ENCODE peak calls at places on chromosome 4, in four cellular contexts. Z is Peyer's patch, D is right lobe of liver, G is A549. R is an unnamed sample.
A peak's percentile ranks its signal among the peaks of the same experiment; 100 is the strongest.

GRCh38 chr4:80213117-80213815 is 16.0 kb downstream of the PRDM8 start:
- DNase-seq in Z (no peak), D (no peak), G (no peak), R (no peak)

GRCh38 chr4:184348311-184349233 is 125.8 kb downstream of the IRF2 start:
- DNase-seq in D (peak; percentile 77), Z (peak; percentile 81), G (no peak), R (no peak)

GRCh38 chr4:3231431-3231980 is 17.5 kb upstream of the MSANTD1 start:
- DNase-seq in G (no peak), Z (no peak), D (no peak), R (no peak)

GRCh38 chr4:101103381-101104142 is 243.8 kb downstream of the PPP3CA start:
- DNase-seq in G (no peak), D (no peak), Z (no peak), R (no peak)

GRCh38 chr4:152659806-152660205 is 20.0 kb downstream of the TMEM154 start:
- DNase-seq in Z (no peak), D (no peak), G (no peak), R (no peak)

GRCh38 chr4:24328711-24329110 is 255.6 kb downstream of the DHX15 start:
- DNase-seq in D (no peak), G (no peak), Z (no peak), R (no peak)

GRCh38 chr4:39085891-39086290 is 23.9 kb downstream of the KLHL5 start:
- DNase-seq in Z (no peak), G (no peak), D (no peak), R (no peak)

GRCh38 chr4:182916483-182917181 is 554 bp downstream of the DCTD start:
- DNase-seq in D (peak; percentile 52), G (peak; percentile 20), Z (peak; percentile 73), R (no peak)

GRCh38 chr4:70564033-70564432 is 28.0 kb upstream of the AMBN start:
- DNase-seq in G (no peak), Z (no peak), D (no peak), R (no peak)

GRCh38 chr4:91989914-91990313 is 313.9 kb upstream of the GRID2 start:
- DNase-seq in G (no peak), D (no peak), Z (no peak), R (no peak)

GRCh38 chr4:6278801-6279197 is 9.1 kb downstream of the WFS1 start:
- DNase-seq in G (no peak), Z (peak; percentile 62), D (peak; percentile 50), R (no peak)

GRCh38 chr4:26127001-26127400 is 193.8 kb upstream of the RBPJ start:
- DNase-seq in Z (no peak), G (no peak), D (no peak), R (no peak)

GRCh38 chr4:89434364-89434988 is 126.9 kb upstream of the GPRIN3 start:
- DNase-seq in D (no peak), G (peak; percentile 6), Z (no peak), R (no peak)

GRCh38 chr4:128220286-128221235 is 67.1 kb downstream of the PGRMC2 start:
- DNase-seq in G (peak; percentile 18), Z (no peak), D (no peak), R (no peak)

GRCh38 chr4:107693132-107693531 is 26.9 kb downstream of the PAPSS1 start:
- DNase-seq in Z (no peak), D (no peak), G (no peak), R (no peak)

GRCh38 chr4:16253127-16253960 is 27.1 kb upstream of the TAPT1 start:
- DNase-seq in D (no peak), G (peak; percentile 10), Z (no peak), R (no peak)

GRCh38 chr4:47824844-47825243 is 13.0 kb downstream of the CORIN start:
- DNase-seq in D (no peak), G (no peak), Z (no peak), R (no peak)

GRCh38 chr4:129387666-129388065 is 291.7 kb downstream of the C4orf33 start:
- DNase-seq in G (no peak), Z (no peak), D (no peak), R (no peak)

GRCh38 chr4:123706961-123707360 is 310.4 kb downstream of the SPRY1 start:
- DNase-seq in D (no peak), Z (no peak), G (no peak), R (no peak)

GRCh38 chr4:143286733-143287570 is 49.7 kb upstream of the GAB1 start:
- DNase-seq in D (no peak), Z (no peak), G (no peak), R (no peak)

GRCh38 chr4:772776-773175 is 53.2 kb downstream of the CPLX1 start:
- DNase-seq in G (no peak), D (no peak), Z (no peak), R (no peak)

GRCh38 chr4:145481942-145482208 is 222 bp downstream of the SMAD1 start:
- DNase-seq in D (no peak), G (no peak), Z (no peak), R (no peak)

GRCh38 chr4:126957555-126958440 is 675.0 kb upstream of the INTU start:
- DNase-seq in Z (no peak), G (no peak), D (no peak), R (no peak)

GRCh38 chr4:38133711-38134480 is 173.7 kb downstream of the PTTG2 start:
- DNase-seq in G (no peak), Z (no peak), D (peak; percentile 63), R (no peak)

GRCh38 chr4:100938698-100939097 is 408.6 kb downstream of the PPP3CA start:
- DNase-seq in Z (no peak), G (no peak), D (no peak), R (no peak)

GRCh38 chr4:7872264-7872771 is 67.3 kb downstream of the AFAP1 start:
- DNase-seq in G (no peak), Z (no peak), D (no peak), R (no peak)

GRCh38 chr4:121360496-121360895 is 20.3 kb downstream of the QRFPR start:
- DNase-seq in D (no peak), G (no peak), Z (no peak), R (no peak)

GRCh38 chr4:28010543-28011235 is 1150.0 kb downstream of the STIM2 start:
- DNase-seq in D (no peak), G (no peak), Z (no peak), R (no peak)

GRCh38 chr4:104971458-104971857 is 175.2 kb upstream of the TET2 start:
- DNase-seq in G (no peak), D (no peak), Z (no peak), R (no peak)

GRCh38 chr4:5224340-5224739 is 173.1 kb downstream of the STK32B start:
- DNase-seq in G (no peak), D (no peak), Z (no peak), R (no peak)

GRCh38 chr4:128451270-128451905 is 163.8 kb upstream of the PGRMC2 start:
- DNase-seq in G (no peak), Z (no peak), D (no peak), R (no peak)

GRCh38 chr4:54545663-54546424 is 111.9 kb upstream of the KIT start:
- DNase-seq in G (no peak), D (no peak), Z (no peak), R (no peak)

GRCh38 chr4:15851969-15852368 is 73.8 kb downstream of the CD38 start:
- DNase-seq in Z (no peak), D (no peak), G (no peak), R (no peak)

GRCh38 chr4:150236626-150237025 is 158.4 kb downstream of the DCLK2 start:
- DNase-seq in G (no peak), Z (no peak), D (no peak), R (no peak)

GRCh38 chr4:147648656-147649055 is 31.5 kb downstream of the TMEM184C start:
- DNase-seq in D (no peak), Z (no peak), G (no peak), R (no peak)

GRCh38 chr4:186823989-186824388 is 100.3 kb upstream of the FAT1 start:
- DNase-seq in Z (no peak), G (no peak), D (no peak), R (no peak)

GRCh38 chr4:141220271-141220654 is 432 bp upstream of the ZNF330 start:
- DNase-seq in D (no peak), G (no peak), Z (no peak), R (no peak)

DNA sequence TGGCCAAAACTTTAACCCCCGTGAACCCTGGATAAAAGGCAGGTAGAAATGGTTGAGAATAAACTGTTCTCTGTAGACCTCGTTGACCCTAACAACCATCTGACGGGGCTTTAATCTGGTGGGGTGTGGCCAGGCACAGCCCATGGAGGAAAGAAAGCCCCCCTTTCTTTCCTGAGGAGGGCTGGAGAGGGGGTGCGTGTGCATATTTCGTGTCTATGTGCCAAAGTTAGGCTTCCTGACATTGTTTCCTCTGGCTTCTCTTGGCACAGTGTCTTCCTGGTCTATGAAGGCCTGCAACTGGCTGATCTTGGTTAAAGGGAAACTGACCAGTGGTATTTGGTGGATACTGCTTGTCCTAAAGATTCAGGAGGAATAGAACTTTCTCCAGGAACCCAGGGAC is 97.1 kb downstream of the MGST2 start:
- DNase-seq in D (no peak), G (no peak), Z (no peak), R (no peak)
- H3K4me3 ChIP-seq in D (no peak overlapping the region), G (no peak overlapping the region), Z (no peak overlapping the region), R (no peak overlapping the region)

GRCh38 chr4:102823464-102823863 is 3.9 kb downstream of the UBE2D3 start:
- DNase-seq in Z (no peak), G (no peak), D (no peak), R (no peak)
- H3K27ac ChIP-seq in Z (peak overlapping the region; percentile 29), G (no peak overlapping the region), D (no peak overlapping the region), R (no peak overlapping the region)

DNA sequence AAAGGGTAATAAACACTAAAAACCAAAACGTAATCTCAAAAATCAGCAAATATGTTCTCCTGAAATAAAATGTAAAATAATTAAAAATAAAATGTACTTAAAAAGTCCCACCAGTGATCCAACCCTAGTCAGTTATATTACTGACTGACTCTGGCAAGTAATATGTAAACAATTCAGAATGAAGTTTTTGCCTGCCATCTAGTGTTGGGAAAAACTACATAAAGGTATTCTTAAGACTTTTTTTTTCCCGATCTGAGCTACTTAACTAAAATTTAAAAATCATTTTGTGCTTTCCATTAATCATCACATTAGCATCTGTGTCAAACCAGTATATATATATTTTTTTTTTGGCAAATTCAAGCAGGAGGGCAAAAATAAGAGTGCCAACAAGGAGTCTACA is 24.0 kb downstream of the RCHY1 start:
- DNase-seq in Z (no peak), D (no peak), G (no peak), R (no peak)
- TF ChIP-seq CTCF in Z (no peak), D (peak; percentile 30), G (peak; percentile 46), R (peak; percentile 35)

GRCh38 chr4:153785830-153786721 is 2.8 kb downstream of the SFRP2 start:
- DNase-seq in D (no peak), G (no peak), Z (no peak), R (no peak)

GRCh38 chr4:153788064-153788418 is 842 bp downstream of the SFRP2 start:
- DNase-seq in D (peak; percentile 20), G (no peak), Z (no peak), R (no peak)

GRCh38 chr4:153789741-153790651 is 1.1 kb upstream of the SFRP2 start:
- DNase-seq in D (no peak), Z (no peak), G (no peak), R (no peak)

GRCh38 chr4:153788419-153789276 is at the start of gene SFRP2:
- DNase-seq in G (no peak), D (peak; percentile 25), Z (peak; percentile 49), R (no peak)

DNA sequence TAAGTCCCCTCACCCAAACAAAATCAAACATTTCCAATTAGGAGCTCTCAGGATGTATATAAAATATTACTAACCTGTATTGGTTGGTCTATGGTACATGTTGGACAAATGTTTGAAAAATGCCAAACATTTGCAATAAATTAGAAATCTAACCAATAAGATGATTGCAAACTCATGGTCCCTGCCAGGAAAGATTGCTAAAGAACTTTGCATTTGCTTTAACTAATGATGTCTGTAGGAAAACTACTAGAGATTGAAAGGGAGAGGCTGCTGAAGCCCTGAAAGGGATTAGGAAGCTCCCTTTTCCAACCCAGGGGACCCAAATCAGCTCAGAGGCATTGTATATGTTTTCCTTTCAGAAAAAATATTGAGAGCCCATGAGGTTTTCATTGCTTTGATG is 1.7 kb downstream of the SFRP2 start:
- DNase-seq in D (no peak), G (no peak), Z (no peak), R (no peak)
- H3K4me3 ChIP-seq in D (no peak overlapping the region), G (no peak overlapping the region), Z (no peak overlapping the region), R (no peak overlapping the region)

R was measured in RWPE2.